ENCODE peak calls at places on chromosomes 5 and 9, in ten cellular contexts. S, M, H, Q, P, E, J, F, R and A are unnamed samples.
A peak's percentile ranks its signal among the peaks of the same experiment; 100 is the strongest.

GRCh38 chr5:97764700-97765099 is 581.7 kb upstream of the RIOK2 start:
- DNase-seq in S (no peak), M (no peak), H (no peak), Q (peak; percentile 66), P (peak; percentile 19), E (no peak), J (no peak), F (no peak), R (peak; percentile 61), A (no peak)

GRCh38 chr5:42454216-42454995 is 31.2 kb downstream of the GHR start:
- DNase-seq in S (no peak), M (no peak), H (no peak), Q (no peak), P (no peak), E (no peak), J (no peak), F (no peak), R (peak; percentile 1), A (no peak)

GRCh38 chr9:108182950-108183381 is 672.8 kb downstream of the ACTL7B start:
- DNase-seq in S (no peak), M (no peak), H (no peak), Q (peak; percentile 82), P (no peak), E (no peak), J (no peak), F (no peak), R (peak; percentile 56), A (peak; percentile 63)

GRCh38 chr5:80741015-80741414 is 86.2 kb upstream of the DHFR start:
- DNase-seq in S (no peak), M (no peak), H (no peak), Q (no peak), P (no peak), E (no peak), J (no peak), F (no peak), R (no peak), A (no peak)

GRCh38 chr5:82336566-82337351 is 58.6 kb upstream of the RPS23 start:
- DNase-seq in S (no peak), M (no peak), H (no peak), Q (no peak), P (no peak), E (no peak), J (no peak), F (no peak), R (no peak), A (no peak)

GRCh38 chr5:74693176-74693575 is 8.1 kb downstream of the HEXB start:
- DNase-seq in S (no peak), M (no peak), H (no peak), Q (peak; percentile 18), P (no peak), E (no peak), J (no peak), F (no peak), R (peak; percentile 65), A (no peak)

GRCh38 chr5:150270546-150271295 is 18.9 kb downstream of the CAMK2A start:
- DNase-seq in S (no peak), M (no peak), H (no peak), Q (no peak), P (no peak), E (no peak), J (no peak), F (no peak), R (no peak), A (no peak)

GRCh38 chr5:165333623-165334022 is 1828.2 kb downstream of the MAT2B start:
- DNase-seq in S (no peak), M (no peak), H (no peak), Q (peak; percentile 51), P (no peak), E (no peak), J (no peak), F (no peak), R (no peak), A (no peak)

GRCh38 chr5:91266184-91266705 is 116.9 kb downstream of the ARRDC3 start:
- DNase-seq in S (no peak), M (no peak), H (peak; percentile 25), Q (peak; percentile 68), P (no peak), E (no peak), J (peak; percentile 54), F (no peak), R (peak; percentile 48), A (no peak)

GRCh38 chr5:151037561-151038291 is 17.3 kb downstream of the GPX3 start:
- DNase-seq in S (no peak), M (no peak), H (no peak), Q (peak; percentile 64), P (no peak), E (peak; percentile 71), J (no peak), F (no peak), R (no peak), A (no peak)

GRCh38 chr5:130035388-130035787 is 131.1 kb downstream of the CHSY3 start:
- DNase-seq in S (no peak), M (no peak), H (no peak), Q (no peak), P (no peak), E (no peak), J (no peak), F (no peak), R (peak; percentile 26), A (no peak)

GRCh38 chr5:67182406-67182805 is 14.2 kb downstream of the CD180 start:
- DNase-seq in S (peak; percentile 57), M (no peak), H (no peak), Q (peak; percentile 86), P (peak; percentile 13), E (peak; percentile 85), J (no peak), F (no peak), R (peak; percentile 79), A (peak; percentile 81)

GRCh38 chr5:60546157-60546556 is 153.8 kb downstream of the DEPDC1B start:
- DNase-seq in S (no peak), M (no peak), H (no peak), Q (no peak), P (no peak), E (no peak), J (no peak), F (no peak), R (no peak), A (no peak)

GRCh38 chr9:94213513-94214124 is 45.5 kb upstream of the ZNF169 start:
- DNase-seq in S (peak; percentile 78), M (peak; percentile 53), H (peak; percentile 89), Q (peak; percentile 54), P (peak; percentile 59), E (peak; percentile 74), J (peak; percentile 70), F (peak; percentile 71), R (peak; percentile 49), A (peak; percentile 82)

GRCh38 chr9:135242406-135242805 is 154.9 kb downstream of the OLFM1 start:
- DNase-seq in S (no peak), M (no peak), H (no peak), Q (no peak), P (no peak), E (no peak), J (no peak), F (no peak), R (no peak), A (no peak)

GRCh38 chr5:1563617-1564181 is 39.9 kb upstream of the LPCAT1 start:
- DNase-seq in S (peak; percentile 35), M (no peak), H (no peak), Q (no peak), P (no peak), E (no peak), J (no peak), F (no peak), R (no peak), A (no peak)

GRCh38 chr5:168042284-168043080 is 249.0 kb upstream of the WWC1 start:
- DNase-seq in S (no peak), M (no peak), H (no peak), Q (peak; percentile 61), P (no peak), E (no peak), J (no peak), F (no peak), R (no peak), A (no peak)

GRCh38 chr5:147417133-147417813 is 92.6 kb downstream of the DPYSL3 start:
- DNase-seq in S (no peak), M (no peak), H (no peak), Q (peak; percentile 97), P (no peak), E (no peak), J (no peak), F (no peak), R (peak; percentile 35), A (peak; percentile 84)

GRCh38 chr5:67431191-67431590 is 234.6 kb upstream of the CD180 start:
- DNase-seq in S (no peak), M (no peak), H (no peak), Q (peak; percentile 76), P (no peak), E (peak; percentile 44), J (no peak), F (no peak), R (peak; percentile 54), A (no peak)

GRCh38 chr9:68625559-68625958 is 79.5 kb upstream of the PIP5K1B start:
- DNase-seq in S (no peak), M (no peak), H (no peak), Q (no peak), P (no peak), E (no peak), J (no peak), F (no peak), R (no peak), A (no peak)

GRCh38 chr5:160970605-160971191 is 118.7 kb upstream of the ATP10B start:
- DNase-seq in S (no peak), M (no peak), H (peak; percentile 37), Q (no peak), P (no peak), E (no peak), J (no peak), F (peak; percentile 22), R (peak; percentile 24), A (no peak)

GRCh38 chr5:57659889-57660288 is 177.3 kb upstream of the ACTBL2 start:
- DNase-seq in S (no peak), M (no peak), H (no peak), Q (no peak), P (no peak), E (no peak), J (no peak), F (no peak), R (no peak), A (no peak)

GRCh38 chr5:36146390-36146789 is 5.3 kb downstream of the LMBRD2 start:
- DNase-seq in S (no peak), M (no peak), H (no peak), Q (no peak), P (no peak), E (no peak), J (no peak), F (no peak), R (no peak), A (no peak)

GRCh38 chr9:106862946-106863740 is at the start of gene ZNF462:
- DNase-seq in S (peak; percentile 65), M (no peak), H (no peak), Q (peak; percentile 84), P (peak; percentile 25), E (peak; percentile 73), J (peak; percentile 81), F (peak; percentile 80), R (peak; percentile 76), A (peak; percentile 62)

GRCh38 chr9:91374939-91375338 is 13.2 kb upstream of the AUH start:
- DNase-seq in S (no peak), M (no peak), H (no peak), Q (peak; percentile 87), P (no peak), E (no peak), J (no peak), F (no peak), R (peak; percentile 20), A (no peak)

GRCh38 chr5:180170111-180170809 is 38.8 kb downstream of the RASGEF1C start:
- DNase-seq in S (peak; percentile 53), M (no peak), H (no peak), Q (no peak), P (no peak), E (no peak), J (no peak), F (no peak), R (no peak), A (no peak)

GRCh38 chr5:170475269-170476000 is 28.4 kb upstream of the KCNIP1 start:
- DNase-seq in S (no peak), M (no peak), H (no peak), Q (no peak), P (no peak), E (no peak), J (no peak), F (no peak), R (no peak), A (peak; percentile 48)

GRCh38 chr5:85293139-85293785 is 908.6 kb upstream of the EDIL3 start:
- DNase-seq in S (no peak), M (no peak), H (no peak), Q (no peak), P (no peak), E (no peak), J (peak; percentile 63), F (no peak), R (peak; percentile 10), A (no peak)